ENCODE peak calls at places on chromosomes 13 and 19, in ten cellular contexts. R, D, K, Q, U, O, N, X, A and G are unnamed samples.

GRCh38 chr13:112782433-112783010 is 92.7 kb downstream of the ATP11A start:
- DNase-seq in R (no peak), D (no peak), K (no peak), Q (no peak), U (no peak), O (no peak), N (peak; percentile 47), X (no peak), A (no peak), G (no peak)

GRCh38 chr13:42384265-42384664 is 112.3 kb downstream of the AKAP11 start:
- DNase-seq in R (no peak), D (peak; percentile 45), K (no peak), Q (no peak), U (no peak), O (no peak), N (no peak), X (no peak), A (no peak), G (no peak)

GRCh38 chr19:10209305-10209704 is 14.6 kb upstream of the DNMT1 start:
- DNase-seq in R (no peak), D (no peak), K (no peak), Q (no peak), U (no peak), O (no peak), N (no peak), X (no peak), A (no peak), G (no peak)

GRCh38 chr13:36553501-36553900 is 120.3 kb upstream of the SERTM1 start:
- DNase-seq in R (no peak), D (no peak), K (no peak), Q (no peak), U (no peak), O (no peak), N (no peak), X (no peak), A (no peak), G (no peak)

GRCh38 chr19:18291590-18292459 is 10.4 kb upstream of the JUND start:
- DNase-seq in R (no peak), D (no peak), K (peak; percentile 79), Q (peak; percentile 96), U (peak; percentile 90), O (peak; percentile 90), N (peak; percentile 88), X (peak; percentile 86), A (peak; percentile 90), G (peak; percentile 71)

GRCh38 chr13:48726711-48727110 is 73.0 kb downstream of the CYSLTR2 start:
- DNase-seq in R (no peak), D (no peak), K (no peak), Q (peak; percentile 64), U (no peak), O (no peak), N (peak; percentile 37), X (no peak), A (no peak), G (no peak)

GRCh38 chr19:40147338-40147692 is 43.9 kb upstream of the MAP3K10 start:
- DNase-seq in R (no peak), D (peak; percentile 68), K (no peak), Q (no peak), U (no peak), O (no peak), N (no peak), X (no peak), A (no peak), G (no peak)

GRCh38 chr19:40358773-40359172 is 10.3 kb downstream of the PLD3 start:
- DNase-seq in R (no peak), D (no peak), K (no peak), Q (no peak), U (no peak), O (peak; percentile 20), N (no peak), X (no peak), A (peak; percentile 15), G (no peak)

GRCh38 chr13:52921194-52921593 is 72.8 kb upstream of the PCDH8 start:
- DNase-seq in R (peak; percentile 49), D (no peak), K (no peak), Q (no peak), U (no peak), O (no peak), N (no peak), X (no peak), A (peak; percentile 12), G (no peak)

DNA sequence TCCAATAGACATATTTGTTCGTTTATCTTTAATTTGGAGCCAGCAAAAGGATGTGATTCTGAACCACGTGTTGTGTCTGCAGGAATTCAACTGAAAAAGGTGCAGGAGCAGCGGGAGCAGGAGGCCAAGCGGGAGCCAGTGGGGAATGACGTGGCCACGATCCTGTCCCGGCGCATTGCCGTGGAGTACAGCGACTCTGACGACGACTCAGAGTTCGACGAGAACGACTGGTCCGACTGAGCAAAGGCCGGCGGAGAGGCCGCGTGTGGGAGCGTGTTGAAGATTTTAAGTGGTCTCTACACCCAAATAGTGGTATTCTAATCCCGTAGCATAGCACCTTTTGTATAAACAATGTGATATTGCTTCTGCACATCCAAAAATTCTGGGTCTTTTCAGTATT is 75.0 kb downstream of the GPR12 start:
- DNase-seq in R (no peak), D (peak; percentile 26), K (no peak), Q (no peak), U (no peak), O (no peak), N (no peak), X (no peak), A (no peak), G (no peak)
- H3K36me3 ChIP-seq in R (no peaks in the 10 kb centered on the region), D (peaks cover 60% of the 10 kb centered on the region), K (no peaks in the 10 kb centered on the region), Q (no peaks in the 10 kb centered on the region), U (peaks cover 31% of the 10 kb centered on the region), O (no peaks in the 10 kb centered on the region), N (peaks cover 23% of the 10 kb centered on the region), X (no peaks in the 10 kb centered on the region), A (no peaks in the 10 kb centered on the region), G (no peaks in the 10 kb centered on the region)

DNA sequence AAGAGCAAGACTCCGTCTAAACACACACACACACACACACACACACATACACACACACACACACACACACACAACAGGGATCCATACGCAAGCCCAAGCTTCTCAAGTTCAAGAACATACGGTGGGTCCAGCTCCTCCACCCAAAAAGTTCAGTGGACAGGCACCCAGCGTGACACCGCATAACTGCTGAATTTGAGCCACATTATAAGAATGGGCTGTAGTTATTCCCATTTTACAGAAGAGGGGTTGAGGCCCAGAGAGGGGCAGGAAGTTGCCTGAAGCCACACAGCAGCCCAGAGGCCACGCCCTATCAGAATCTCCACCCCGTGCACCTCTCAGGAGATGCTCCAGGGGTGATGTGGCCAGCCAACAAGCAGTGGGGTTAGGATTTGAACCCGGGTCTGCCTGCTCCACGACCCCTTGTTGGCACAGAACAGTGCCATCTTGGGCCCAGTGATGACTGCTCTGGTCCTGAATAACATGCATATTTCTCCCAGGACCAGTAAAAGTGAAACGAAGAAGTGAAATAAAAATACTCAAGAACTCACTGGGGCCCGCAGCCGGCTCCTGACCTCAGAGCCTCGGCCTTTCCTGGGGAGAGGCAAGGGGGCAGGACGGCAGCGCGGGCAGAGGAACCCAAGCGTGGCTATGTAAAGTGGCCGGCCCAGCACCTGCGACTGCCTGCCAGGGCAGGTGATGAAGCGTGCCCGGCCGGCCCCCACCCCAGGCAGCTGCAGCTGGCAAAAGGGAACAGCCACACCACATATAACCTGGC is 61.9 kb downstream of the AP1M1 start:
- DNase-seq in R (peak; percentile 25), D (no peak), K (no peak), Q (no peak), U (no peak), O (peak; percentile 68), N (no peak), X (no peak), A (no peak), G (no peak)
- H3K4me3 ChIP-seq in R (peak overlapping the region; percentile 4), D (no peak overlapping the region), K (no peak overlapping the region), Q (no peak overlapping the region), U (no peak overlapping the region), O (no peak overlapping the region), N (no peak overlapping the region), X (no peak overlapping the region), A (no peak overlapping the region), G (no peak overlapping the region)

DNA sequence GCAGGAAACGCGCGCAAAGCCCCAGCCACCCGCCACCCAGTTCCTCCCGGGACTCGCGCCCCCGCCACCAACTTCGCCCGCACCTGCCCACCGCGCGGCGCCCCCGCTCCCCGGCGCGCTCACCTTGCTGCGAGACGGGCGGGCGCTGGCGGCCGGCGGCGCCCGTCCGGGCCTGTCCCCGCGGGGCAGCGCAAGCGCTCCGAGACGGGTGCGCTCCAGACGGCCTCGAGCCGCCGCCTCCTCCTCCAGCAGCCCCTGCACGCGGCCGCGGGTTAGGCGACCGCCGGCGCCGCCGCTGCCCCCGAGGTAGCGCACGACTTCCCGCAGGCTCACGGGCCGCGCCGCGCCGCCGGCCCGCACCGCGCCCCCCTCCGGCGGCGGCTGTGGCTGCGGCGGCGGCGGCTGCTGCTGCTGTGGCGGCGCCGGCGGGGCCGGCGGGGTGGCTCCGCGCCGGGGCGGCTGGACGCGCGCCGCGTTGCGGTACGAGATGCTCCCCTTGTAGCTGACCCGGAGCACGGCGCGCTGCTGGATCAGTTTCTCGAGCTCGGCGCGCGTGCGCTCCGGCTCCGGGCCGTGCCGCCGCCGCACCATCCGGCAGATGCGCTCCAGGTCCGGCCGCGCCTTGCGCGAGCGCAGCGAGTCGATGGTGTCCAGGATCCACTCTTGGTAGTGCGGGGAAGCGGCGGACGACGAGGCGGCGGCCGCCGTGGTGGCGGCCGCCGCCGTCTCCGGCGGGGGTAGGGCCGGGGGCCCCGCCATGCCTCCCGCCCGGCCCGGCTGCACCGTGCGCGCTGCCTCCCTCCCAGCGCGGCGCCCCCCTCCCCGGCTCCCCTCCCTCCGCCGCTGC is 666 bp downstream of the SAMD1 start:
- DNase-seq in R (peak; percentile 64), D (no peak), K (peak; percentile 63), Q (peak; percentile 70), U (no peak), O (peak; percentile 63), N (peak; percentile 59), X (peak; percentile 69), A (peak; percentile 57), G (peak; percentile 74)
- TF ChIP-seq CTCF in R (no peak), D (no peak), K (no peak), Q (no peak), U (no peak), O (no peak), N (peak; percentile 24), X (no peak), A (no peak), G (no peak)

GRCh38 chr19:31055454-31055853 is 293.8 kb downstream of the TSHZ3 start:
- DNase-seq in R (no peak), D (no peak), K (no peak), Q (no peak), U (no peak), O (no peak), N (no peak), X (no peak), A (no peak), G (no peak)
- H3K36me3 ChIP-seq in R (no peaks in the 10 kb centered on the region), D (no peaks in the 10 kb centered on the region), K (no peaks in the 10 kb centered on the region), Q (no peaks in the 10 kb centered on the region), U (no peaks in the 10 kb centered on the region), O (no peaks in the 10 kb centered on the region), N (no peaks in the 10 kb centered on the region), X (no peaks in the 10 kb centered on the region), A (no peaks in the 10 kb centered on the region), G (no peaks in the 10 kb centered on the region)